ENCODE peak calls at places on chromosomes 1 and 21, in nine cellular contexts. P, H, W, T, F, O, A, J and D are unnamed samples.
A peak's percentile ranks its signal among the peaks of the same experiment; 100 is the strongest.

GRCh38 chr1:156841289-156841855 is 17.5 kb downstream of the INSRR start:
- DNase-seq in P (no peak), H (no peak), W (no peak), T (no peak), F (no peak), O (no peak), A (peak; percentile 36), J (peak; percentile 54), D (no peak)

GRCh38 chr1:115642168-115643072 is 650 bp downstream of the VANGL1 start:
- DNase-seq in P (no peak), H (no peak), W (peak; percentile 28), T (peak; percentile 34), F (peak; percentile 38), O (peak; percentile 75), A (peak; percentile 61), J (peak; percentile 78), D (peak; percentile 37)

GRCh38 chr1:31423418-31423947 is 10.5 kb downstream of the SERINC2 start:
- DNase-seq in P (no peak), H (no peak), W (peak; percentile 78), T (no peak), F (no peak), O (no peak), A (no peak), J (peak; percentile 93), D (no peak)

GRCh38 chr21:42424848-42425602 is 21.3 kb downstream of the UBASH3A start:
- DNase-seq in P (peak; percentile 88), H (no peak), W (no peak), T (no peak), F (no peak), O (peak; percentile 38), A (no peak), J (peak; percentile 88), D (no peak)

GRCh38 chr1:8816831-8817412 is 518 bp downstream of the RERE start:
- DNase-seq in P (peak; percentile 22), H (no peak), W (peak; percentile 34), T (peak; percentile 44), F (no peak), O (peak; percentile 50), A (peak; percentile 41), J (peak; percentile 86), D (peak; percentile 26)

GRCh38 chr1:6612641-6613360 is 730 bp upstream of the PHF13 start:
- DNase-seq in P (no peak), H (no peak), W (no peak), T (peak; percentile 34), F (peak; percentile 56), O (peak; percentile 64), A (no peak), J (no peak), D (peak; percentile 36)

GRCh38 chr1:247295274-247295684 is 36.4 kb downstream of the ZNF496 start:
- DNase-seq in P (no peak), H (no peak), W (no peak), T (peak; percentile 21), F (no peak), O (no peak), A (no peak), J (no peak), D (no peak)

GRCh38 chr1:53639251-53639721 is 99.7 kb downstream of the GLIS1 start:
- DNase-seq in P (no peak), H (no peak), W (no peak), T (peak; percentile 66), F (no peak), O (no peak), A (peak; percentile 31), J (peak; percentile 58), D (no peak)

GRCh38 chr1:209609403-209610377 is 26.2 kb downstream of the CAMK1G start:
- DNase-seq in P (no peak), H (no peak), W (no peak), T (no peak), F (no peak), O (no peak), A (no peak), J (no peak), D (no peak)

GRCh38 chr21:39387461-39388037 is 38.7 kb upstream of the HMGN1 start:
- DNase-seq in P (peak; percentile 90), H (peak; percentile 72), W (peak; percentile 43), T (peak; percentile 73), F (peak; percentile 93), O (peak; percentile 94), A (peak; percentile 97), J (peak; percentile 96), D (peak; percentile 95)

GRCh38 chr1:110471131-110471530 is 20.2 kb downstream of the PROK1 start:
- DNase-seq in P (no peak), H (no peak), W (no peak), T (no peak), F (no peak), O (no peak), A (no peak), J (peak; percentile 12), D (no peak)

GRCh38 chr1:24727490-24728214 is 17.6 kb upstream of the CLIC4 start:
- DNase-seq in P (no peak), H (no peak), W (peak; percentile 71), T (peak; percentile 92), F (peak; percentile 72), O (peak; percentile 66), A (no peak), J (peak; percentile 82), D (no peak)

GRCh38 chr1:92480200-92480812 is 6.4 kb downstream of the GFI1 start:
- DNase-seq in P (no peak), H (no peak), W (no peak), T (no peak), F (no peak), O (peak; percentile 21), A (no peak), J (peak; percentile 72), D (no peak)

GRCh38 chr1:217135569-217135915 is 412.3 kb upstream of the ESRRG start:
- DNase-seq in P (no peak), H (no peak), W (no peak), T (no peak), F (no peak), O (peak; percentile 4), A (peak; percentile 69), J (no peak), D (peak; percentile 41)

DNA sequence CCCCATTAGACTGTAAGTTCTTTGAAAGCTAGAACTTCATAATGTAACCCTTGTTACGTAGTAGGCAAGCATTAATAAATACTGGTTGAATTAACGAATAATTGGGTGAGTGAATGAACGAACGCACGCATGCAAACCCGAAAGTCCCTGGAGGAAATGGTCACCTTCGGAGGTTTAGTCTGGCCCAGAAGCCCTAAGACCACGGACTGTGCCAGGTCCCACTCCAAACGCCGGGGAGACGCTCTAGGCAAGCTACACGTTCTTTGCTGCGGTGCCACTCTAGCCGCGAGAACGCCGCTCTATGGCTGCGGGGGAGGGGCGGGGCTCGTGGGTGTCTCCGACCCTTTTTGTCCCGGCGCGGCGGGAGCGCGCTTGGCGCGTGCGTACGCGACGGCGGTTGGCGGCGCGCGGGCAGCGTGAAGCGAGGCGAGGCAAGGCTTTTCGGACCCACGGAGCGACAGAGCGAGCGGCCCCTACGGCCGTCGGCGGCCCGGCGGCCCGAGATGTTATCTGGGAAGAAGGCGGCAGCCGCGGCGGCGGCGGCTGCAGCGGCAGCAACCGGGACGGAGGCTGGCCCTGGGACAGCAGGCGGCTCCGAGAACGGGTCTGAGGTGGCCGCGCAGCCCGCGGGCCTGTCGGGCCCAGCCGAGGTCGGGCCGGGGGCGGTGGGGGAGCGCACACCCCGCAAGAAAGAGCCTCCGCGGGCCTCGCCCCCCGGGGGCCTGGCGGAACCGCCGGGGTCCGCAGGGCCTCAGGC is at the start of gene KDM1A:
- DNase-seq in P (peak; percentile 94), H (peak; percentile 92), W (peak; percentile 90), T (peak; percentile 98), F (peak; percentile 98), O (peak; percentile 99), A (peak; percentile 97), J (peak; percentile 99), D (peak; percentile 95)
- TF ChIP-seq CTCF in P (no peak), H (peak; percentile 2), W (peak; percentile 48), T (peak; percentile 36), F (no peak), O (no peak), A (no peak), J (no peak), D (no peak)

DNA sequence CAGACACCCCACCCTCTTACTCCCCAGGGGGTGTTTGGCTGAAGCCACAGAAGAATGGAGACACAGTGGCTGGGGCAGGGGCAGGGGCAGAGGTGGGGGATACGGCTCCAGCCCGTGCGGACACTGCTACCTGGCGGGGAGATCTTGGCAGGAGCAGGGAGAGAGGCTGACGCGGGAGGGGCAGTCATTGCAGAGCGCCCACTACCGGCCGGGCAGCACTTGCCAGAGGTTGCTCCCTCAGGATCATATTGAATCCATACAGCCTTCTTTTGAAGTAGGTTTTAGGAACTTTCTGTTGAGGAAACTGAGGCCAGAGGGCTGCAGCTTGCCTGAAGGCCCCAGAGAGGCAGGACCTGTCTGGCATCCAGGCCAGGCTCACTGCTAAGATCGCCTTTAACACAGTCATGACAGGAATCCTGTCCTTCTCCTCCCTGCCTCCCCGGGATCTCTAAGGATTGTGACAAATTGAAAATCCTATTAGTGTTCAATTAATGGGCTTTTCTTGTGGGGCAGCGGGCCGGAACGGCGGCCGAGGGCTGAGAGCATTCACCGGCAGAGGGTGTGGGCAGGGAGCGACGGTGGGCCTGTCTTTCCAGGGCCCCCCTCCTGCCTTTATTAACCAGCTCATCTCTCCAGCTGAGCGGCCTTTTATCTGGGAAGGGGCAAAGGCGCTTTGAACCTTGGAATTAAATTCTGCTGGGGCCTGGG is 65.5 kb upstream of the WNT4 start:
- DNase-seq in P (no peak), H (no peak), W (no peak), T (no peak), F (no peak), O (peak; percentile 11), A (peak; percentile 42), J (peak; percentile 35), D (no peak)
- TF ChIP-seq CTCF in P (no peak), H (no peak), W (no peak), T (peak; percentile 16), F (no peak), O (no peak), A (peak; percentile 16), J (no peak), D (no peak)

GRCh38 chr1:44747878-44748277 is 8.2 kb downstream of the KIF2C start:
- DNase-seq in P (no peak), H (no peak), W (no peak), T (no peak), F (no peak), O (no peak), A (no peak), J (no peak), D (no peak)
- TF ChIP-seq CTCF in P (no peak), H (no peak), W (no peak), T (no peak), F (no peak), O (no peak), A (no peak), J (no peak), D (no peak)

GRCh38 chr1:214260561-214261205 is 20.3 kb upstream of the SMYD2 start:
- DNase-seq in P (no peak), H (no peak), W (no peak), T (no peak), F (no peak), O (no peak), A (no peak), J (no peak), D (no peak)

GRCh38 chr1:214255509-214255908 is 25.4 kb upstream of the SMYD2 start:
- DNase-seq in P (no peak), H (no peak), W (no peak), T (no peak), F (no peak), O (no peak), A (no peak), J (no peak), D (no peak)

GRCh38 chr1:214259353-214259982 is 21.5 kb upstream of the SMYD2 start:
- DNase-seq in P (no peak), H (no peak), W (no peak), T (no peak), F (no peak), O (no peak), A (no peak), J (no peak), D (no peak)

GRCh38 chr1:214264196-214264595 is 16.8 kb upstream of the SMYD2 start:
- DNase-seq in P (no peak), H (no peak), W (no peak), T (peak; percentile 51), F (no peak), O (no peak), A (no peak), J (no peak), D (no peak)

GRCh38 chr1:214261206-214262123 is 19.5 kb upstream of the SMYD2 start:
- DNase-seq in P (peak; percentile 77), H (peak; percentile 27), W (no peak), T (peak; percentile 64), F (peak; percentile 87), O (peak; percentile 90), A (peak; percentile 92), J (peak; percentile 94), D (peak; percentile 90)
- TF ChIP-seq CTCF in P (peak; percentile 94), H (peak; percentile 99), W (peak; percentile 98), T (peak; percentile 96), F (peak; percentile 98), O (peak; percentile 94), A (peak; percentile 94), J (peak; percentile 91), D (peak; percentile 64)